ENCODE peak calls at places on chromosomes 16 and 17, in six cellular contexts. One of them, this sample, is unnamed.

GRCh38 chr16:84319146-84319760 is 24.6 kb downstream of the WFDC1 start:
- DNase-seq in AG10803: no peak
- DNase-seq in stimulated activated naive B cell treated with anti-CD40 and anti-IgM and Interleukin-4, amounts not matched to agents 10 μg/mL and 1 μg/mL and 100 μg/mL, for 72 hours: no peak
- DNase-seq in stimulated activated CD4-positive, alpha-beta T cell treated with anti-CD3 and anti-CD28 coated beads, Interleukin-12 subunit alpha, Interleukin-12 subunit beta, amount 100 ng/mL, for 4 hours: no peak
- DNase-seq in Caco-2: no peak
- DNase-seq in A549: no peak
- DNase-seq in this sample: no peak

GRCh38 chr17:32100971-32101631 is 41.2 kb upstream of the RHOT1 start:
- DNase-seq in AG10803: no peak
- DNase-seq in stimulated activated naive B cell treated with anti-CD40 and anti-IgM and Interleukin-4, amounts not matched to agents 10 μg/mL and 1 μg/mL and 100 μg/mL, for 72 hours: no peak
- DNase-seq in stimulated activated CD4-positive, alpha-beta T cell treated with anti-CD3 and anti-CD28 coated beads, Interleukin-12 subunit alpha, Interleukin-12 subunit beta, amount 100 ng/mL, for 4 hours: no peak
- DNase-seq in Caco-2: no peak
- DNase-seq in A549: no peak
- DNase-seq in this sample: no peak

GRCh38 chr16:16071631-16072244 is 122.3 kb downstream of the ABCC1 start:
- DNase-seq in stimulated activated CD4-positive, alpha-beta T cell treated with anti-CD3 and anti-CD28 coated beads, Interleukin-12 subunit alpha, Interleukin-12 subunit beta, amount 100 ng/mL, for 4 hours: no peak
- DNase-seq in Caco-2: no peak
- DNase-seq in AG10803: peak
- DNase-seq in stimulated activated naive B cell treated with anti-CD40 and anti-IgM and Interleukin-4, amounts not matched to agents 10 μg/mL and 1 μg/mL and 100 μg/mL, for 72 hours: no peak
- DNase-seq in A549: no peak
- DNase-seq in this sample: no peak

GRCh38 chr17:47948706-47949196 is 7.4 kb downstream of the PNPO start:
- DNase-seq in A549: peak
- DNase-seq in stimulated activated CD4-positive, alpha-beta T cell treated with anti-CD3 and anti-CD28 coated beads, Interleukin-12 subunit alpha, Interleukin-12 subunit beta, amount 100 ng/mL, for 4 hours: no peak
- DNase-seq in stimulated activated naive B cell treated with anti-CD40 and anti-IgM and Interleukin-4, amounts not matched to agents 10 μg/mL and 1 μg/mL and 100 μg/mL, for 72 hours: no peak
- DNase-seq in AG10803: no peak
- DNase-seq in Caco-2: peak
- DNase-seq in this sample: no peak

GRCh38 chr17:37752482-37752881 is 7.6 kb upstream of the HNF1B start:
- DNase-seq in A549: peak
- DNase-seq in Caco-2: no peak
- DNase-seq in stimulated activated naive B cell treated with anti-CD40 and anti-IgM and Interleukin-4, amounts not matched to agents 10 μg/mL and 1 μg/mL and 100 μg/mL, for 72 hours: no peak
- DNase-seq in AG10803: peak
- DNase-seq in stimulated activated CD4-positive, alpha-beta T cell treated with anti-CD3 and anti-CD28 coated beads, Interleukin-12 subunit alpha, Interleukin-12 subunit beta, amount 100 ng/mL, for 4 hours: no peak
- DNase-seq in this sample: no peak

GRCh38 chr17:37219876-37220608 is 155.7 kb upstream of the C17orf78 start:
- DNase-seq in Caco-2: no peak
- DNase-seq in stimulated activated naive B cell treated with anti-CD40 and anti-IgM and Interleukin-4, amounts not matched to agents 10 μg/mL and 1 μg/mL and 100 μg/mL, for 72 hours: no peak
- DNase-seq in AG10803: peak
- DNase-seq in stimulated activated CD4-positive, alpha-beta T cell treated with anti-CD3 and anti-CD28 coated beads, Interleukin-12 subunit alpha, Interleukin-12 subunit beta, amount 100 ng/mL, for 4 hours: no peak
- DNase-seq in A549: no peak
- DNase-seq in this sample: no peak

GRCh38 chr16:87765776-87766484 is at the start of gene KLHDC4:
- DNase-seq in Caco-2: peak
- DNase-seq in stimulated activated CD4-positive, alpha-beta T cell treated with anti-CD3 and anti-CD28 coated beads, Interleukin-12 subunit alpha, Interleukin-12 subunit beta, amount 100 ng/mL, for 4 hours: peak
- DNase-seq in stimulated activated naive B cell treated with anti-CD40 and anti-IgM and Interleukin-4, amounts not matched to agents 10 μg/mL and 1 μg/mL and 100 μg/mL, for 72 hours: peak
- DNase-seq in A549: peak
- DNase-seq in AG10803: peak
- DNase-seq in this sample: peak

GRCh38 chr16:14358697-14359305 is 271.3 kb downstream of the PARN start:
- DNase-seq in stimulated activated naive B cell treated with anti-CD40 and anti-IgM and Interleukin-4, amounts not matched to agents 10 μg/mL and 1 μg/mL and 100 μg/mL, for 72 hours: no peak
- DNase-seq in A549: no peak
- DNase-seq in Caco-2: no peak
- DNase-seq in stimulated activated CD4-positive, alpha-beta T cell treated with anti-CD3 and anti-CD28 coated beads, Interleukin-12 subunit alpha, Interleukin-12 subunit beta, amount 100 ng/mL, for 4 hours: no peak
- DNase-seq in AG10803: no peak
- DNase-seq in this sample: no peak

GRCh38 chr16:67917852-67918236 is 13.8 kb downstream of the CTRL start:
- DNase-seq in AG10803: peak
- DNase-seq in stimulated activated naive B cell treated with anti-CD40 and anti-IgM and Interleukin-4, amounts not matched to agents 10 μg/mL and 1 μg/mL and 100 μg/mL, for 72 hours: no peak
- DNase-seq in A549: peak
- DNase-seq in Caco-2: no peak
- DNase-seq in stimulated activated CD4-positive, alpha-beta T cell treated with anti-CD3 and anti-CD28 coated beads, Interleukin-12 subunit alpha, Interleukin-12 subunit beta, amount 100 ng/mL, for 4 hours: peak
- DNase-seq in this sample: peak

GRCh38 chr17:80455328-80455710 is 21.1 kb downstream of the NPTX1 start:
- DNase-seq in AG10803: no peak
- DNase-seq in stimulated activated naive B cell treated with anti-CD40 and anti-IgM and Interleukin-4, amounts not matched to agents 10 μg/mL and 1 μg/mL and 100 μg/mL, for 72 hours: peak
- DNase-seq in Caco-2: no peak
- DNase-seq in stimulated activated CD4-positive, alpha-beta T cell treated with anti-CD3 and anti-CD28 coated beads, Interleukin-12 subunit alpha, Interleukin-12 subunit beta, amount 100 ng/mL, for 4 hours: peak
- DNase-seq in A549: no peak
- DNase-seq in this sample: no peak

GRCh38 chr17:71987634-71988033 is 133.2 kb upstream of the SOX9 start:
- DNase-seq in stimulated activated naive B cell treated with anti-CD40 and anti-IgM and Interleukin-4, amounts not matched to agents 10 μg/mL and 1 μg/mL and 100 μg/mL, for 72 hours: no peak
- DNase-seq in stimulated activated CD4-positive, alpha-beta T cell treated with anti-CD3 and anti-CD28 coated beads, Interleukin-12 subunit alpha, Interleukin-12 subunit beta, amount 100 ng/mL, for 4 hours: no peak
- DNase-seq in AG10803: no peak
- DNase-seq in Caco-2: no peak
- DNase-seq in A549: no peak
- DNase-seq in this sample: no peak

GRCh38 chr16:63745456-63745855 is 1376.4 kb downstream of the CDH11 start:
- DNase-seq in A549: no peak
- DNase-seq in Caco-2: no peak
- DNase-seq in stimulated activated naive B cell treated with anti-CD40 and anti-IgM and Interleukin-4, amounts not matched to agents 10 μg/mL and 1 μg/mL and 100 μg/mL, for 72 hours: no peak
- DNase-seq in AG10803: no peak
- DNase-seq in stimulated activated CD4-positive, alpha-beta T cell treated with anti-CD3 and anti-CD28 coated beads, Interleukin-12 subunit alpha, Interleukin-12 subunit beta, amount 100 ng/mL, for 4 hours: no peak
- DNase-seq in this sample: no peak

GRCh38 chr16:85112364-85112763 is at the start of gene CIBAR2:
- DNase-seq in AG10803: no peak
- DNase-seq in Caco-2: no peak
- DNase-seq in A549: peak
- DNase-seq in stimulated activated naive B cell treated with anti-CD40 and anti-IgM and Interleukin-4, amounts not matched to agents 10 μg/mL and 1 μg/mL and 100 μg/mL, for 72 hours: no peak
- DNase-seq in stimulated activated CD4-positive, alpha-beta T cell treated with anti-CD3 and anti-CD28 coated beads, Interleukin-12 subunit alpha, Interleukin-12 subunit beta, amount 100 ng/mL, for 4 hours: no peak
- DNase-seq in this sample: no peak